ENCODE peak calls at places on chromosome 9, in eight cellular contexts. U is heart left ventricle, G is GM04504, C is foreskin melanocyte, O is NCI-H524, Q is Right ventricle myocardium superior, P is HepG2, S is erythroblast. A is an unnamed sample.

GRCh38 chr9:71774917-71775316 is 6.6 kb upstream of the CEMIP2 start:
- DNase-seq in U (no peak), G (no peak), C (no peak), O (no peak), Q (no peak), P (no peak), S (no peak), A (no peak)

GRCh38 chr9:111582888-111583287 is 16.6 kb downstream of the PTGR1 start:
- DNase-seq in U (peak; percentile 31), G (no peak), C (no peak), O (no peak), Q (no peak), P (no peak), S (no peak), A (no peak)

GRCh38 chr9:108687360-108687981 is 168.3 kb downstream of the ACTL7B start:
- DNase-seq in U (no peak), G (peak; percentile 84), C (no peak), O (peak; percentile 48), Q (no peak), P (no peak), S (no peak), A (no peak)

GRCh38 chr9:95772320-95773060 is 103.0 kb upstream of the ERCC6L2 start:
- DNase-seq in U (peak; percentile 43), G (no peak), C (peak; percentile 29), O (no peak), Q (peak; percentile 56), P (peak; percentile 49), S (no peak), A (no peak)

GRCh38 chr9:6944093-6944551 is 186.3 kb downstream of the KDM4C start:
- DNase-seq in U (no peak), G (peak; percentile 45), C (peak; percentile 32), O (no peak), Q (no peak), P (no peak), S (peak; percentile 38), A (peak; percentile 4)

GRCh38 chr9:93397664-93398381 is 53.7 kb upstream of the FAM120A start:
- DNase-seq in U (no peak), G (peak; percentile 10), C (no peak), O (no peak), Q (no peak), P (no peak), S (no peak), A (no peak)

GRCh38 chr9:127785933-127786772 is at the start of gene CDK9:
- DNase-seq in U (peak; percentile 93), G (peak; percentile 68), C (peak; percentile 71), O (peak; percentile 90), Q (peak; percentile 95), P (peak; percentile 73), S (peak; percentile 96), A (peak; percentile 87)

GRCh38 chr9:89524888-89525385 is 27.0 kb upstream of the SEMA4D start:
- DNase-seq in U (no peak), G (no peak), C (no peak), O (no peak), Q (no peak), P (no peak), S (no peak), A (no peak)

GRCh38 chr9:12274577-12274976 is 418.6 kb upstream of the TYRP1 start:
- DNase-seq in U (no peak), G (no peak), C (no peak), O (no peak), Q (no peak), P (no peak), S (no peak), A (peak; percentile 33)

GRCh38 chr9:128428644-128429504 is 8.2 kb downstream of the CERCAM start:
- DNase-seq in U (no peak), G (no peak), C (no peak), O (no peak), Q (no peak), P (no peak), S (no peak), A (no peak)

GRCh38 chr9:121308765-121309164 is 40.8 kb downstream of the GSN start:
- DNase-seq in U (peak; percentile 18), G (no peak), C (no peak), O (no peak), Q (peak; percentile 23), P (no peak), S (no peak), A (no peak)

GRCh38 chr9:99162759-99163364 is 57.9 kb downstream of the TGFBR1 start:
- DNase-seq in U (no peak), G (no peak), C (peak; percentile 45), O (no peak), Q (no peak), P (peak; percentile 43), S (peak; percentile 57), A (peak; percentile 63)

GRCh38 chr9:656918-657583 is 184.4 kb upstream of the DMRT1 start:
- DNase-seq in U (no peak), G (no peak), C (peak; percentile 82), O (no peak), Q (no peak), P (no peak), S (no peak), A (peak; percentile 35)

GRCh38 chr9:13427587-13427986 is 148.1 kb upstream of the MPDZ start:
- DNase-seq in U (no peak), G (peak; percentile 5), C (peak; percentile 27), O (peak; percentile 19), Q (no peak), P (peak; percentile 14), S (peak; percentile 72), A (peak; percentile 57)

GRCh38 chr9:38108326-38108725 is 39.3 kb upstream of the SHB start:
- DNase-seq in U (no peak), G (no peak), C (no peak), O (no peak), Q (no peak), P (no peak), S (no peak), A (no peak)

GRCh38 chr9:6715755-6716643 is 41.8 kb upstream of the KDM4C start:
- DNase-seq in U (peak; percentile 57), G (no peak), C (no peak), O (no peak), Q (peak; percentile 83), P (peak; percentile 79), S (peak; percentile 68), A (no peak)

GRCh38 chr9:86733929-86734328 is 213.4 kb downstream of the GAS1 start:
- DNase-seq in U (no peak), G (no peak), C (no peak), O (no peak), Q (peak; percentile 60), P (no peak), S (no peak), A (no peak)

GRCh38 chr9:93207326-93207814 is 23.4 kb downstream of the WNK2 start:
- DNase-seq in U (peak; percentile 73), G (peak; percentile 42), C (peak; percentile 35), O (peak; percentile 92), Q (peak; percentile 73), P (no peak), S (no peak), A (no peak)

GRCh38 chr9:129641751-129642585 is at the start of gene ASB6:
- DNase-seq in U (peak; percentile 98), G (peak; percentile 95), C (peak; percentile 97), O (peak; percentile 90), Q (peak; percentile 98), P (peak; percentile 92), S (peak; percentile 99), A (peak; percentile 96)

GRCh38 chr9:72396247-72397091 is 31.5 kb upstream of the ZFAND5 start:
- DNase-seq in U (no peak), G (peak; percentile 10), C (no peak), O (peak; percentile 19), Q (no peak), P (peak; percentile 54), S (peak; percentile 46), A (no peak)

GRCh38 chr9:110837401-110838005 is 168.9 kb downstream of the MUSK start:
- DNase-seq in U (no peak), G (no peak), C (no peak), O (no peak), Q (no peak), P (no peak), S (no peak), A (no peak)

GRCh38 chr9:109385499-109385898 is 64.6 kb upstream of the EPB41L4B start:
- DNase-seq in U (no peak), G (no peak), C (no peak), O (no peak), Q (no peak), P (no peak), S (no peak), A (no peak)

GRCh38 chr9:134995792-134996120 is 78.0 kb upstream of the FCN1 start:
- DNase-seq in U (no peak), G (no peak), C (no peak), O (no peak), Q (no peak), P (no peak), S (no peak), A (no peak)

GRCh38 chr9:22084336-22085035 is 75.4 kb upstream of the CDKN2B start:
- DNase-seq in U (no peak), G (peak; percentile 76), C (peak; percentile 60), O (no peak), Q (no peak), P (peak; percentile 7), S (no peak), A (no peak)

GRCh38 chr9:117414220-117414905 is 494 bp downstream of the ASTN2 start:
- DNase-seq in U (peak; percentile 29), G (no peak), C (no peak), O (no peak), Q (no peak), P (no peak), S (no peak), A (no peak)

GRCh38 chr9:37408933-37409710 is 13.4 kb upstream of the GRHPR start:
- DNase-seq in U (no peak), G (no peak), C (no peak), O (no peak), Q (no peak), P (no peak), S (no peak), A (no peak)

GRCh38 chr9:2859776-2860379 is 16.0 kb upstream of the PUM3 start:
- DNase-seq in U (peak; percentile 33), G (no peak), C (peak; percentile 34), O (peak; percentile 18), Q (peak; percentile 69), P (peak; percentile 54), S (peak; percentile 69), A (peak; percentile 68)

GRCh38 chr9:129435272-129435671 is 185.6 kb downstream of the C9orf50 start:
- DNase-seq in U (no peak), G (no peak), C (no peak), O (no peak), Q (no peak), P (no peak), S (no peak), A (no peak)

GRCh38 chr9:136341042-136341655 is 13.8 kb downstream of the GPSM1 start:
- DNase-seq in U (peak; percentile 90), G (no peak), C (no peak), O (no peak), Q (peak; percentile 84), P (no peak), S (no peak), A (no peak)

GRCh38 chr9:14652729-14653377 is 40.4 kb downstream of the ZDHHC21 start:
- DNase-seq in U (no peak), G (no peak), C (peak; percentile 3), O (no peak), Q (no peak), P (peak; percentile 70), S (peak; percentile 35), A (peak; percentile 51)

GRCh38 chr9:121945849-121946248 is 147.3 kb downstream of the TTLL11 start:
- DNase-seq in U (no peak), G (no peak), C (peak; percentile 11), O (no peak), Q (no peak), P (no peak), S (no peak), A (no peak)

GRCh38 chr9:121626012-121626411 is 25.4 kb upstream of the DAB2IP start:
- DNase-seq in U (no peak), G (no peak), C (no peak), O (no peak), Q (no peak), P (no peak), S (no peak), A (no peak)

GRCh38 chr9:107390319-107390718 is 99.2 kb downstream of the KLF4 start:
- DNase-seq in U (no peak), G (no peak), C (no peak), O (no peak), Q (no peak), P (no peak), S (no peak), A (no peak)

GRCh38 chr9:88949425-88949824 is 41.8 kb upstream of the S1PR3 start:
- DNase-seq in U (peak; percentile 80), G (no peak), C (no peak), O (peak; percentile 55), Q (peak; percentile 61), P (no peak), S (no peak), A (no peak)